ENCODE peak calls at places on chromosomes 1 and 21, in five cellular contexts. C is WTC11, K is NCI-H510A treated with DMSO at 0.1 percent for 48 hours, G is occipital lobe, A is neural progenitor cell. M is an unnamed sample.

GRCh38 chr1:24765308-24765988 is 20.2 kb downstream of the CLIC4 start:
- DNase-seq in C (no peak), K (no peak), G (no peak), A (no peak), M (no peak)

GRCh38 chr1:149929847-149930246 is 2.2 kb upstream of the SF3B4 start:
- DNase-seq in C (no peak), K (no peak), G (no peak), A (no peak), M (no peak)

GRCh38 chr21:37564341-37564923 is 197.9 kb downstream of the DYRK1A start:
- DNase-seq in C (peak), K (peak), G (peak), A (peak), M (no peak)

GRCh38 chr1:26358411-26359384 is 4.8 kb upstream of the CRYBG2 start:
- DNase-seq in C (no peak), K (no peak), G (no peak), A (no peak), M (no peak)

GRCh38 chr1:31082385-31082784 is 16.9 kb upstream of the PUM1 start:
- DNase-seq in C (no peak), K (no peak), G (no peak), A (no peak), M (no peak)

GRCh38 chr1:48756704-48757316 is 19.9 kb downstream of the BEND5 start:
- DNase-seq in C (no peak), K (no peak), G (no peak), A (no peak), M (no peak)

GRCh38 chr1:174968750-174969244 is 30.9 kb upstream of the CACYBP start:
- DNase-seq in C (no peak), K (no peak), G (no peak), A (no peak), M (no peak)

GRCh38 chr21:17782051-17782450 is 37.1 kb downstream of the C21orf91 start:
- DNase-seq in C (no peak), K (no peak), G (no peak), A (no peak), M (no peak)

GRCh38 chr1:18137759-18138345 is 30.3 kb downstream of the IGSF21 start:
- DNase-seq in C (no peak), K (no peak), G (no peak), A (no peak), M (no peak)

GRCh38 chr1:2595812-2596529 is 9.4 kb downstream of the PRXL2B start:
- DNase-seq in C (peak), K (no peak), G (no peak), A (no peak), M (no peak)

GRCh38 chr1:15123925-15124324 is 29.6 kb upstream of the TMEM51 start:
- DNase-seq in C (no peak), K (no peak), G (no peak), A (no peak), M (no peak)

GRCh38 chr1:15765495-15766194 is 7.0 kb downstream of the FBLIM1 start:
- DNase-seq in C (no peak), K (no peak), G (no peak), A (no peak), M (no peak)

GRCh38 chr1:154213274-154213673 is 7.1 kb upstream of the CFAP141 start:
- DNase-seq in C (no peak), K (no peak), G (no peak), A (no peak), M (no peak)

GRCh38 chr1:12450090-12450764 is 167.8 kb downstream of the DHRS3 start:
- DNase-seq in C (no peak), K (peak), G (no peak), A (no peak), M (no peak)

GRCh38 chr21:45811136-45811535 is 167.6 kb downstream of the PCBP3 start:
- DNase-seq in C (no peak), K (no peak), G (no peak), A (no peak), M (no peak)